ENCODE peak calls at places on chromosomes 16 and 17, in five cellular contexts. C is left ventricle myocardium inferior, U is neuronal stem cell, Z is mammary epithelial cell, B is heart right ventricle. X is an unnamed sample.

GRCh38 chr16:17026600-17027242 is 444.0 kb downstream of the XYLT1 start:
- DNase-seq in C (no peak), U (no peak), Z (no peak), B (no peak), X (no peak)

GRCh38 chr16:20879175-20880053 is 20.7 kb downstream of the DCUN1D3 start:
- DNase-seq in C (no peak), U (no peak), Z (peak; percentile 61), B (no peak), X (peak; percentile 62)

GRCh38 chr17:8041249-8041928 is 2.5 kb downstream of the ALOX15B start:
- DNase-seq in C (no peak), U (peak; percentile 38), Z (peak; percentile 84), B (no peak), X (peak; percentile 72)

GRCh38 chr16:88084881-88085280 is 133.6 kb downstream of the BANP start:
- DNase-seq in C (no peak), U (no peak), Z (no peak), B (no peak), X (peak; percentile 4)

GRCh38 chr17:81641825-81642489 is 5.0 kb downstream of the TSPAN10 start:
- DNase-seq in C (no peak), U (no peak), Z (peak; percentile 57), B (no peak), X (peak; percentile 34)

GRCh38 chr16:59404509-59404908 is 670.4 kb upstream of the GOT2 start:
- DNase-seq in C (no peak), U (no peak), Z (no peak), B (no peak), X (no peak)

GRCh38 chr16:3150346-3151218 is 15.8 kb downstream of the ZNF213 start:
- DNase-seq in C (peak; percentile 95), U (peak; percentile 99), Z (peak; percentile 96), B (peak; percentile 93), X (peak; percentile 95)

GRCh38 chr17:10463402-10463801 is 6.0 kb downstream of the MYH4 start:
- DNase-seq in C (no peak), U (no peak), Z (no peak), B (no peak), X (no peak)

GRCh38 chr17:12209792-12210191 is 189.1 kb downstream of the MAP2K4 start:
- DNase-seq in C (no peak), U (no peak), Z (no peak), B (no peak), X (no peak)

GRCh38 chr16:75029854-75030253 is 31.0 kb downstream of the ZNRF1 start:
- DNase-seq in C (no peak), U (no peak), Z (peak; percentile 46), B (no peak), X (peak; percentile 23)

GRCh38 chr17:4358154-4358553 is 8.3 kb downstream of the UBE2G1 start:
- DNase-seq in C (no peak), U (no peak), Z (no peak), B (no peak), X (no peak)

GRCh38 chr17:17542906-17543635 is 46.9 kb upstream of the RASD1 start:
- DNase-seq in C (no peak), U (no peak), Z (no peak), B (no peak), X (no peak)

GRCh38 chr17:16486373-16487250 is 5.4 kb downstream of the LRRC75A start:
- DNase-seq in C (peak; percentile 77), U (no peak), Z (peak; percentile 76), B (peak; percentile 75), X (peak; percentile 35)

GRCh38 chr17:63830904-63831491 is 3.5 kb upstream of the FTSJ3 start:
- DNase-seq in C (no peak), U (no peak), Z (no peak), B (no peak), X (no peak)

GRCh38 chr16:31460582-31461002 is 1.3 kb downstream of the ARMC5 start:
- DNase-seq in C (no peak), U (no peak), Z (peak; percentile 39), B (no peak), X (no peak)

DNA sequence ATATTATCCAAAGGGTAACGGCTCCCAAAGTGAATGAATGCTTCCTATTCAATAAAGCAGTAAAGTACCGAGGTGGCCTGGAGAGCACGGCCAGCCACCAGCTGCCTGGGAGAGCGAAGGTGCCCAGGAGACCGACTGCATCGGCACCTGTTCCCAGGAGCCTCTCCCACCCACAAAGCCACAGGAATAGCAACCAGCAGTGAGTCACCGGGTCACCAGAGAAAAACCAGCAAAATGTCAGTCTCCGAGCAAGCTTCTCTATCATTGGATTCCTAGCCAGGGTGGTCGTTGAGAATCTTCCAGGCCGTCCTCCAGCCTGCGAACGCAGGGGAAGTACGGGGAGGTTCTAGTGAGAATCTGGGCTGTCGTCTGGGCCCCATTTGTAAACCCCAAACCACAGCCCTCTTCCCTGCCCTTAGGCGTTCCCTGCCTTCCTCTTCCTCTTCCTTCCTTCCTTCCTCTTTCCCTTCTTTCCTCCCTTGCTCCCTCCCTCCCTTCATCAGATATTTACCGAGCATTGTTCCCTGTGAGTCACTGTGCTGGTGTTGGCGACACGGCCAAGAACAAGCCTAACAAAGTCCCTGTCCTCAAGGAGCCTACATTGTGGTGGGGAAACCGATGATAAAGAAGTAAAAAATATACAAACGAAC is 114.6 kb downstream of the SLC39A11 start:
- DNase-seq in C (no peak), U (no peak), Z (no peak), B (no peak), X (no peak)
- H3K27ac ChIP-seq in C (peak overlapping the region; percentile 52), U (no peak overlapping the region), Z (no peak overlapping the region), B (peak overlapping the region; percentile 34), X (no peak overlapping the region)

GRCh38 chr16:27230562-27230991 is 27.3 kb downstream of the KDM8 start:
- DNase-seq in C (no peak), U (no peak), Z (no peak), B (no peak), X (no peak)

GRCh38 chr16:27228036-27228435 is 24.7 kb downstream of the KDM8 start:
- DNase-seq in C (no peak), U (no peak), Z (no peak), B (no peak), X (no peak)

GRCh38 chr16:27231692-27232060 is 28.4 kb downstream of the KDM8 start:
- DNase-seq in C (no peak), U (no peak), Z (no peak), B (no peak), X (no peak)

GRCh38 chr16:27228621-27229501 is 25.5 kb downstream of the KDM8 start:
- DNase-seq in C (peak; percentile 58), U (no peak), Z (no peak), B (peak; percentile 61), X (no peak)

GRCh38 chr16:27229891-27230470 is 26.7 kb downstream of the KDM8 start:
- DNase-seq in C (no peak), U (no peak), Z (no peak), B (no peak), X (no peak)
- H3K4me1 ChIP-seq in C (peaks cover 37% of the 10 kb centered on the region), U (no peaks in the 10 kb centered on the region), Z (peaks cover 24% of the 10 kb centered on the region), B (peaks cover 2% of the 10 kb centered on the region), X (peaks cover 7% of the 10 kb centered on the region)

DNA sequence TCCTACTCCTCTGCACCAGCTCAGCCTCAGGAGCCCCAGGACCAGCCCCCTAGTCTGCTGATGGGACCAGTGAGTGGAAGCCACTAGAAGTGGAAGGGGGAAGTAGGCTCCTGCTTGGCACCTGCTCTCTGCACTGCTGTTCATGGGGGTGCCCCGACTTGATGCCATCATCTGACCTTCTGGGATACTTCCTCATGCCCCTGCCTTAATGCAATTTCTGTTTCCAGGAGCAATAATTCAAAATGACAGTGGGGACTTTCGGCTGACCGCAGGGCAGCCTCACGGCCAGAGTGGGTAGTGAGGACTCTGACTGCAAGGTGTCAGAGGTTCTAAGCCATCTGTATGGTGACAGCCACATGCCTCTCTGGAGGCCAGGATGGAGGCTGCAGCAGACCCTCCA is 196.4 kb upstream of the WSCD1 start:
- DNase-seq in C (no peak), U (no peak), Z (no peak), B (no peak), X (no peak)
- H3K27me3 ChIP-seq in C (peaks cover 25% of the 10 kb centered on the region), U (no peaks in the 10 kb centered on the region), Z (peaks cover 4% of the 10 kb centered on the region), B (peaks cover 3% of the 10 kb centered on the region), X (peaks cover 2% of the 10 kb centered on the region)

GRCh38 chr17:2023692-2024571 is 1.2 kb downstream of the RTN4RL1 start:
- DNase-seq in C (no peak), U (peak; percentile 93), Z (peak; percentile 37), B (no peak), X (no peak)
- H3K27ac ChIP-seq in C (peak overlapping the region; percentile 16), U (no peak overlapping the region), Z (no peak overlapping the region), B (peak overlapping the region; percentile 73), X (no peak overlapping the region)

DNA sequence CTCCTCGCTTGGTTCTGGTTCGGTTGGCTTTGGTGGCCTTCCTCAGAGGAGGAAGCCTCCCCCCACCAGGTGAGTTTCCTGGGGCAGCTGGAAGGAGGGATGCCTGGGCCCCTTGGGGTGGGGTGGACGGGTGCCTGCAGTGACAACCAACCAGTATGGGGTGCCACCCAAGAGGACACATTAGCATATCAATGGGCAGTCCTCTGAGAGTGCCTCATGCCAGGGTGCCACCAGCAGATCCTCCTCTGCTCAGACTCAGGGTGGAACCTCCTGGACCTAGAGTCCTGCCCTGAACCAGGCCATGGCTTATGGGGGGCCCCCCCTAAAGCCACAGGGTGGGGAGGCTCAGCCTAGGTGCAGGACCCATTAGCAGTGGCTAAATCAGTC is 2.7 kb downstream of the PPP1R1B start:
- DNase-seq in C (no peak), U (no peak), Z (no peak), B (no peak), X (no peak)
- H3K4me1 ChIP-seq in C (peaks cover 13% of the 10 kb centered on the region), U (peaks cover 9% of the 10 kb centered on the region), Z (peaks cover 24% of the 10 kb centered on the region), B (no peaks in the 10 kb centered on the region), X (peaks cover 3% of the 10 kb centered on the region)

X was measured in foreskin keratinocyte.